ENCODE peak calls at places on chromosomes 7 and 10, in seven cellular contexts. X, D, H, C, G, B and R are unnamed samples.

GRCh38 chr7:157612009-157612663 is 275.3 kb downstream of the DNAJB6 start:
- DNase-seq in B (peak), C (no peak), D (no peak), H (no peak), X (no peak), G (no peak), R (no peak)

GRCh38 chr10:32005050-32005449 is 51.2 kb downstream of the KIF5B start:
- DNase-seq in D (peak), X (peak), C (peak), G (peak), H (peak), B (peak), R (peak)

GRCh38 chr10:19592276-19592675 is 224.0 kb upstream of the PLXDC2 start:
- DNase-seq in D (no peak), G (no peak), B (no peak), C (no peak), H (no peak), X (no peak), R (no peak)

GRCh38 chr7:129443612-129444011 is 9.4 kb downstream of the STRIP2 start:
- DNase-seq in X (no peak), C (no peak), H (no peak), G (no peak), D (no peak), B (no peak), R (no peak)

GRCh38 chr7:133412942-133413341 is 160.1 kb downstream of the EXOC4 start:
- DNase-seq in C (no peak), H (no peak), B (no peak), G (no peak), X (no peak), D (no peak), R (no peak)

GRCh38 chr7:41367967-41368882 is 334.7 kb downstream of the INHBA start:
- DNase-seq in G (no peak), C (no peak), B (no peak), X (no peak), H (peak), D (no peak), R (no peak)

GRCh38 chr10:43644252-43644651 is 4.4 kb downstream of the ZNF32 start:
- DNase-seq in G (no peak), D (no peak), H (no peak), C (peak), X (no peak), B (no peak), R (no peak)

GRCh38 chr7:87517136-87517805 is 41.8 kb upstream of the ABCB4 start:
- DNase-seq in B (no peak), X (no peak), H (no peak), D (no peak), C (no peak), G (no peak), R (no peak)

GRCh38 chr10:99431190-99431549 is 746 bp upstream of the GOT1 start:
- DNase-seq in B (peak), H (no peak), X (peak), D (no peak), G (peak), C (peak), R (no peak)

GRCh38 chr10:69506487-69506833 is 55.2 kb downstream of the TSPAN15 start:
- DNase-seq in D (no peak), B (no peak), X (no peak), H (no peak), G (no peak), C (peak), R (no peak)

GRCh38 chr7:30206466-30206865 is 71.7 kb downstream of the MTURN start:
- DNase-seq in H (peak), D (no peak), X (no peak), B (no peak), C (no peak), G (peak), R (no peak)

GRCh38 chr10:131739201-131739600 is 161.6 kb upstream of the PPP2R2D start:
- DNase-seq in D (no peak), H (no peak), G (no peak), B (no peak), X (no peak), C (no peak), R (no peak)

GRCh38 chr7:129146237-129146979 is 1.9 kb downstream of the TSPAN33 start:
- DNase-seq in D (no peak), X (peak), H (no peak), G (no peak), C (peak), B (no peak), R (no peak)

GRCh38 chr7:75866497-75867389 is 12.1 kb upstream of the RHBDD2 start:
- DNase-seq in B (peak), X (peak), G (peak), C (peak), D (peak), H (peak), R (peak)

GRCh38 chr7:10475940-10476641 is 497.6 kb upstream of the PHF14 start:
- DNase-seq in X (no peak), G (peak), B (no peak), D (no peak), H (no peak), C (no peak), R (no peak)
- H3K27ac ChIP-seq in X (no peak), G (no peak), B (no peak), D (no peak), H (no peak), C (no peak), R (no peak)

GRCh38 chr10:95553674-95554073 is 7.5 kb downstream of the SORBS1 start:
- DNase-seq in H (no peak), G (no peak), D (no peak), X (no peak), B (no peak), C (no peak), R (no peak)

GRCh38 chr10:95556994-95557767 is 4.0 kb downstream of the SORBS1 start:
- DNase-seq in H (no peak), D (no peak), C (no peak), X (no peak), G (no peak), B (no peak), R (no peak)

GRCh38 chr10:95550073-95550672 is 11.0 kb downstream of the SORBS1 start:
- DNase-seq in H (no peak), G (no peak), X (no peak), B (no peak), C (no peak), D (no peak), R (no peak)

GRCh38 chr10:95547791-95548435 is 13.3 kb downstream of the SORBS1 start:
- DNase-seq in D (no peak), H (no peak), B (no peak), C (no peak), X (no peak), G (peak), R (no peak)

GRCh38 chr10:95552680-95553342 is 8.4 kb downstream of the SORBS1 start:
- DNase-seq in B (no peak), X (no peak), H (peak), G (peak), D (no peak), C (no peak), R (no peak)
- H3K27ac ChIP-seq in B (no peak), X (no peak), H (no peak), G (no peak), D (no peak), C (no peak), R (no peak)

DNA sequence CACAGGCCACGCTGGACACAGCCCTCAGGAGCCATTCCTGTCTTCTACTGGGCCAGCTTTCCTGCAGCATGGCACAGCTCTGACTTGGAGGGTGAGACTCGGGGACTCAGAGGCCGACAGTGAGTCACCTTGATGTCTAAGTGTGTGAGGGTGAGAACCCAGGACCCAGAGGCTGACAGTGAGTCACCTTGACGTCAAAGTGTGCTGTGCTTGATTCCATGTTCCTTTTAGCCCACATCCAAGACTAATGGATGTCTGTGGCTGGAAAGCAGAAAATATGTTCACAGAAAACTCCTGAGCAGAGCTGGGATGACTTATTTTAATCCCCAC is 6.0 kb upstream of the FAM170B start:
- DNase-seq in C (no peak), D (no peak), H (peak), G (no peak), B (no peak), X (no peak), R (no peak)
- H3K27ac ChIP-seq in C (no peak), D (no peak), H (peak), G (no peak), B (no peak), X (no peak), R (no peak)

GRCh38 chr7:610141-610530 is 90.5 kb upstream of the PDGFA start:
- DNase-seq in C (no peak), B (no peak), X (peak), G (no peak), D (no peak), H (no peak), R (no peak)
- H3K27ac ChIP-seq in C (no peak), B (peak), X (no peak), G (no peak), D (no peak), H (no peak), R (no peak)

GRCh38 chr10:101995451-101996063 is 60.4 kb downstream of the ARMH3 start:
- DNase-seq in B (no peak), H (no peak), X (no peak), C (no peak), G (no peak), D (no peak), R (no peak)
- H3K27ac ChIP-seq in B (no peak), H (no peak), X (no peak), C (no peak), G (no peak), D (no peak), R (no peak)

GRCh38 chr7:74722045-74722603 is 51.7 kb upstream of the NCF1 start:
- DNase-seq in C (no peak), G (no peak), H (no peak), B (no peak), D (no peak), X (no peak), R (no peak)

GRCh38 chr7:74718336-74718735 is 55.5 kb upstream of the NCF1 start:
- DNase-seq in X (no peak), D (no peak), H (peak), G (no peak), B (no peak), C (no peak), R (no peak)

GRCh38 chr7:74713567-74713966 is 56.0 kb downstream of the GTF2I start:
- DNase-seq in X (no peak), B (no peak), D (no peak), H (no peak), C (no peak), G (no peak), R (no peak)

GRCh38 chr7:74717889-74718288 is 55.9 kb upstream of the NCF1 start:
- DNase-seq in B (no peak), D (no peak), H (no peak), C (no peak), X (no peak), G (no peak), R (no peak)
- H3K27ac ChIP-seq in B (no peak), D (no peak), H (no peak), C (no peak), X (no peak), G (peak), R (no peak)

DNA sequence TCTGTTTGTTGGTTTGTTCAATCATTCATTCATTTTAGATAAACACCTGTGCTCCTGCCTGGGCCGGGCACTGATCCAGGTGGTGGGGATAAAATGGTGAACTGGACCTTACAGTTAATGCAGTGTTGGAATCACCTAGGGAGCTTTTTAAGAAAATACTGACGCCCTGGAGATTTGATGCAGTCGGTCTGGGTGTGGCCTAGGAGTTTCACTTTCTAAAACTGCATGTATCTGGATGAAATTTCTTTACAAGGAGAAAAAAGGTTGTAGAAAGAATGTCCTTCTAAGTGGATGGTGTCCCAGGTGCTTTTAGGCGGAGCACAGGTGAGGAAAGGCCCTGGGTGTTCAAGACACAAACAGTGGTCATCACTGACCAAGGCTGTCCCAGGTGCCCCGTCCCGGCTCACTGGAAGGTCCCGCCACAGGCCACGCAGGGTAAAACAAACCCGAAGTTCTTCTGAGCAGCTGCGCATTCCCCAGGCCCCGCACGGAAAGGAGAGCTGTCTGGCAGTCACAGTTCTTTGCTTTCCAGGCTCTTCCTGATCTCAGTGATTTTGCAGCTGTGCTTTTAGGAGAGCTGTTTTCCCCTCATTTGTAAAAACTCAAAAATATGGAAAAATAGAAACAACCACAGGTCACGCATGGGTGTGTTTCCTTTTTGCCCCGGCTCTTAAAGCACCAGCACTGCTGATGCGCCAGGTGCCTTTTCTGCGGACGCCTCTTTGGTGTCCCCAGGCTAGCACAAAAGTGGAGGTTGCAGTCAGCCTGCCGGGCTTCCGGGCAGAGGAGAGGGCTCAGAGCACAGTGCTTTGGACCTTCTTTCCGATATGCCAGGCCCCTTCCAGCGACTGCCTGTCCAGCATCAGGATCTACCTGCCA is 161.9 kb downstream of the GRK5 start:
- DNase-seq in B (no peak), H (no peak), C (peak), G (no peak), D (no peak), X (peak), R (no peak)
- H3K27ac ChIP-seq in B (no peak), H (no peak), C (peak), G (no peak), D (no peak), X (peak), R (no peak)

GRCh38 chr10:133377025-133377817 is 1.8 kb upstream of the PAOX start:
- DNase-seq in G (no peak), B (no peak), D (no peak), C (no peak), X (no peak), H (no peak), R (no peak)
- H3K27ac ChIP-seq in G (no peak), B (no peak), D (no peak), C (no peak), X (no peak), H (no peak), R (no peak)

GRCh38 chr10:128499486-128499885 is 373.3 kb upstream of the MKI67 start:
- DNase-seq in B (no peak), D (no peak), C (no peak), H (no peak), G (no peak), X (no peak), R (no peak)
- H3K27ac ChIP-seq in B (no peak), D (no peak), C (no peak), H (no peak), G (no peak), X (no peak), R (no peak)